ENCODE peak calls at places on chromosomes 13 and 19, in seven cellular contexts. K, H, B, R, Q, E and C are unnamed samples.

GRCh38 chr19:9934132-9934950 is 2.0 kb downstream of the OLFM2 start:
- DNase-seq in K (peak; percentile 86), H (peak; percentile 67), B (peak; percentile 88), R (peak; percentile 64), Q (peak; percentile 53), E (peak; percentile 81), C (peak; percentile 86)

GRCh38 chr13:21297452-21297851 is 121.0 kb downstream of the MRPL57 start:
- DNase-seq in K (peak; percentile 9), H (no peak), B (peak; percentile 36), R (no peak), Q (no peak), E (no peak), C (no peak)

GRCh38 chr13:100976993-100977392 is 302.4 kb upstream of the TMTC4 start:
- DNase-seq in K (no peak), H (no peak), B (no peak), R (no peak), Q (no peak), E (no peak), C (no peak)

GRCh38 chr13:19845758-19846157 is 17.7 kb downstream of the ZMYM5 start:
- DNase-seq in K (no peak), H (no peak), B (peak; percentile 98), R (no peak), Q (peak; percentile 97), E (peak; percentile 23), C (no peak)

GRCh38 chr19:14835011-14835410 is at the start of the genes OR7A5 and OR7C1:
- DNase-seq in K (no peak), H (no peak), B (no peak), R (no peak), Q (peak; percentile 20), E (no peak), C (no peak)

GRCh38 chr13:24270639-24271131 is 38.7 kb upstream of the C1QTNF9 start:
- DNase-seq in K (no peak), H (peak; percentile 87), B (peak; percentile 46), R (peak; percentile 46), Q (peak; percentile 61), E (peak; percentile 75), C (peak; percentile 43)

GRCh38 chr19:21492932-21493906 is 12.2 kb upstream of the ZNF429 start:
- DNase-seq in K (no peak), H (peak; percentile 53), B (no peak), R (no peak), Q (no peak), E (no peak), C (no peak)

GRCh38 chr19:32406161-32407003 is 812 bp downstream of the DPY19L3 start:
- DNase-seq in K (no peak), H (no peak), B (peak; percentile 15), R (no peak), Q (peak; percentile 10), E (no peak), C (no peak)

GRCh38 chr13:99258946-99259345 is 767 bp upstream of the GPR18 start:
- DNase-seq in K (peak; percentile 75), H (no peak), B (no peak), R (peak; percentile 33), Q (no peak), E (no peak), C (no peak)

GRCh38 chr13:79987761-79988160 is 353.2 kb downstream of the SPRY2 start:
- DNase-seq in K (no peak), H (no peak), B (peak; percentile 36), R (no peak), Q (no peak), E (no peak), C (no peak)

GRCh38 chr19:662207-662961 is 630 bp downstream of the RNF126 start:
- DNase-seq in K (peak; percentile 82), H (no peak), B (peak; percentile 67), R (peak; percentile 52), Q (peak; percentile 31), E (peak; percentile 80), C (peak; percentile 59)

GRCh38 chr13:51626749-51627148 is 42.5 kb downstream of the WDFY2 start:
- DNase-seq in K (no peak), H (no peak), B (no peak), R (no peak), Q (no peak), E (no peak), C (no peak)

GRCh38 chr19:4830332-4830731 is 1.2 kb downstream of the TICAM1 start:
- DNase-seq in K (no peak), H (no peak), B (no peak), R (no peak), Q (no peak), E (no peak), C (no peak)

GRCh38 chr19:45396389-45397260 is 8.2 kb downstream of the PPP1R13L start:
- DNase-seq in K (no peak), H (no peak), B (no peak), R (no peak), Q (no peak), E (no peak), C (no peak)

GRCh38 chr19:54517483-54517882 is 14.9 kb downstream of the LAIR2 start:
- DNase-seq in K (peak; percentile 61), H (no peak), B (peak; percentile 54), R (peak; percentile 6), Q (peak; percentile 17), E (peak; percentile 38), C (peak; percentile 44)

GRCh38 chr13:80979035-80979641 is 638.2 kb upstream of the SPRY2 start:
- DNase-seq in K (peak; percentile 53), H (no peak), B (peak; percentile 77), R (no peak), Q (peak; percentile 74), E (peak; percentile 26), C (no peak)

GRCh38 chr19:49881672-49882394 is 4.3 kb downstream of the TBC1D17 start:
- DNase-seq in K (no peak), H (no peak), B (peak; percentile 57), R (no peak), Q (no peak), E (peak; percentile 22), C (no peak)

GRCh38 chr19:39133431-39134270 is 8.1 kb downstream of the PAK4 start:
- DNase-seq in K (no peak), H (no peak), B (no peak), R (no peak), Q (no peak), E (peak; percentile 59), C (no peak)

GRCh38 chr13:68748038-68748437 is 1359.6 kb upstream of the ATXN8OS start:
- DNase-seq in K (no peak), H (no peak), B (peak; percentile 33), R (no peak), Q (peak; percentile 48), E (no peak), C (no peak)

GRCh38 chr19:16714702-16715294 is 4.8 kb upstream of the NWD1 start:
- DNase-seq in K (peak; percentile 66), H (peak; percentile 65), B (peak; percentile 45), R (no peak), Q (peak; percentile 25), E (peak; percentile 72), C (peak; percentile 16)